ENCODE peak calls at places on chromosomes 1 and 21, in four cellular contexts. Q, I, L and O are unnamed samples.

GRCh38 chr1:46179138-46180081 is 3.1 kb upstream of the P3R3URF start:
- DNase-seq in Q (peak), I (peak), L (peak), O (peak)

GRCh38 chr1:79037085-79037484 is 30.6 kb upstream of the ADGRL4 start:
- DNase-seq in Q (no peak), I (no peak), L (no peak), O (no peak)

GRCh38 chr1:84869750-84870149 is 23.3 kb downstream of the LPAR3 start:
- DNase-seq in Q (no peak), I (no peak), L (peak), O (no peak)

GRCh38 chr1:166947398-166948043 is 27.8 kb downstream of the ILDR2 start:
- DNase-seq in Q (no peak), I (peak), L (no peak), O (no peak)

GRCh38 chr1:182783068-182783467 is 6.5 kb upstream of the NPL start:
- DNase-seq in Q (no peak), I (peak), L (no peak), O (peak)

GRCh38 chr1:198776602-198777029 is 137.8 kb downstream of the PTPRC start:
- DNase-seq in Q (no peak), I (no peak), L (peak), O (no peak)

GRCh38 chr1:39333296-39333695 is 128.8 kb downstream of the MACF1 start:
- DNase-seq in Q (no peak), I (no peak), L (no peak), O (no peak)

GRCh38 chr1:28010979-28011378 is 51.2 kb downstream of the XKR8 start:
- DNase-seq in Q (no peak), I (no peak), L (no peak), O (no peak)

GRCh38 chr1:210237514-210237913 is 4.9 kb downstream of the SERTAD4 start:
- DNase-seq in Q (no peak), I (no peak), L (no peak), O (no peak)

GRCh38 chr21:38533887-38534286 is 35.6 kb upstream of the ERG start:
- DNase-seq in Q (no peak), I (no peak), L (no peak), O (no peak)

GRCh38 chr1:227540170-227541098 is 22.9 kb upstream of the ZNF678 start:
- DNase-seq in Q (no peak), I (no peak), L (no peak), O (no peak)

GRCh38 chr21:44087426-44088400 is 19.5 kb upstream of the PWP2 start:
- DNase-seq in Q (no peak), I (no peak), L (no peak), O (no peak)

GRCh38 chr1:192810253-192810880 is 1.5 kb downstream of the RGS2 start:
- DNase-seq in Q (no peak), I (no peak), L (no peak), O (peak)

GRCh38 chr1:156805766-156806511 is 10.7 kb downstream of the SH2D2A start:
- DNase-seq in Q (no peak), I (no peak), L (peak), O (no peak)

GRCh38 chr1:37338658-37339057 is 135.7 kb upstream of the ZC3H12A start:
- DNase-seq in Q (no peak), I (no peak), L (no peak), O (no peak)

GRCh38 chr1:205939690-205940330 is 3.4 kb downstream of the SLC26A9 start:
- DNase-seq in Q (peak), I (peak), L (no peak), O (peak)

GRCh38 chr1:3003941-3004270 is 17.4 kb upstream of the ACTRT2 start:
- DNase-seq in Q (no peak), I (no peak), L (no peak), O (no peak)

GRCh38 chr1:150409504-150410362 is 45.8 kb downstream of the RPRD2 start:
- DNase-seq in Q (no peak), I (no peak), L (no peak), O (no peak)

GRCh38 chr1:58155418-58156123 is 391.0 kb downstream of the OMA1 start:
- DNase-seq in Q (no peak), I (peak), L (no peak), O (peak)

GRCh38 chr1:156812293-156812990 is 4.2 kb downstream of the SH2D2A start:
- DNase-seq in Q (no peak), I (no peak), L (no peak), O (no peak)

GRCh38 chr1:160767417-160768294 is 28.3 kb upstream of the LY9 start:
- DNase-seq in Q (no peak), I (no peak), L (no peak), O (no peak)

GRCh38 chr1:160763993-160764392 is 24.9 kb downstream of the SLAMF7 start:
- DNase-seq in Q (no peak), I (no peak), L (no peak), O (no peak)

GRCh38 chr1:160773088-160773487 is 22.9 kb upstream of the LY9 start:
- DNase-seq in Q (no peak), I (no peak), L (no peak), O (no peak)

DNA sequence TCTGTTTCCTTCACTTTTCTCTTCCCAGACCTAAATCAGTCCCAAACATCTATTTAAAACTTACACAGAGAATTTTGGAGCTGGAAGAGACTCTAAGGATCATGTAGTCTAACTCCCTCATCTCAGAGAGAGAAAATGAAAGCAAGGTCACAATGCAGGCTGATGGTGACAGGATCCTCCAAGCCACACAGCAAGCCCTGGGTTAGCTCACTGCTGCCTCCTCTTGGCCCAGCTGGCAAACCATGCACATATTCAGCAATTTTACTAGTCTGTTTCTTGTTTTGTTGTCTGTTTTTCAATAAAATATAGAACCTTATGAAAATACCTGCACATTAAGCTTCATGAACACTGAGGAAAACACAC is 27.7 kb upstream of the LY9 start:
- DNase-seq in Q (no peak), I (peak), L (no peak), O (no peak)
- TF ChIP-seq CTCF in Q (peak), I (no peak), L (peak), O (peak)

DNA sequence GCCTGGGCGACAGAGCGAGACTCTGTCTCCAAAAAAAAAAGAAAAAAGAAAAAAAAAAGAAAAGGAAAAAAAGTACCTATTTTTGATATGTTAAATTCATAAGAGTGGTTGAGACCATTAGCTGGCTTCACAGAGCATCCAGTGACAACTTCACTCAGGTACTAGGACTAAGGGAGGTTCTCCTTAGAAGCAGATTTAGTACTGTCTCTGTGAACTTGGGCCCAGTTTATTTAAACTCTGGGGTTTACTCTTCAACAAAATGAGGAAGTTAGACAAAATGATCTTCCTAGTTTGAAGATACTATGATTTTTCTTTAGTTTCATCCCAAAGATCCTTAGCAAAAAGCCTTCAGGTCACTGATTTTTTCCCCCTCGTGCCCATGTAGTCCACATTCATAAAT is 21.2 kb downstream of the MACO1 start:
- DNase-seq in Q (no peak), I (no peak), L (no peak), O (no peak)
- TF ChIP-seq CTCF in Q (no peak), I (no peak), L (no peak), O (no peak)

GRCh38 chr1:54384471-54384870 is 21.7 kb downstream of the SSBP3 start:
- DNase-seq in Q (no peak), I (no peak), L (no peak), O (no peak)

GRCh38 chr1:54390655-54391054 is 15.5 kb downstream of the SSBP3 start:
- DNase-seq in Q (no peak), I (no peak), L (no peak), O (no peak)

GRCh38 chr1:54381524-54381923 is 24.7 kb downstream of the SSBP3 start:
- DNase-seq in Q (no peak), I (no peak), L (no peak), O (no peak)

GRCh38 chr1:54384921-54385726 is 21.1 kb downstream of the SSBP3 start:
- DNase-seq in Q (no peak), I (no peak), L (no peak), O (no peak)

DNA sequence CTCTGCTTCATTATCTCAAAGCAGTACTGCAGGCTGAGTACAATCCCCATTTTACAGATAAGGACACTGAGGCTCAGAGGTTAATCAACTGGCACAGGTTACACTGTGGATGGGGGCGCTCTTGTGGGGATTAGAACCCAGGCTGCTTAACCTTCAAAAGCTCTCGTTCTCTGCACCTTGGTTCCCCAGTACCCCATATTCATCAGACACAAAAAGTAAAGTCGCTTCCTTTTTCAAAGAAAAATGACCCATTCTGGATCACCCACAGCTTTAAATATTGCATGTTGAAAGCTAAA is 20.5 kb downstream of the SSBP3 start:
- DNase-seq in Q (no peak), I (no peak), L (no peak), O (no peak)
- TF ChIP-seq CTCF in Q (no peak), I (no peak), L (no peak), O (no peak)

GRCh38 chr21:42733037-42733632 is 79.7 kb downstream of the PDE9A start:
- DNase-seq in Q (no peak), I (no peak), L (no peak), O (no peak)
- TF ChIP-seq CTCF in Q (no peak), I (no peak), L (no peak), O (no peak)

GRCh38 chr1:200530551-200531261 is 89.8 kb downstream of the KIF14 start:
- DNase-seq in Q (no peak), I (no peak), L (no peak), O (no peak)

GRCh38 chr1:200540281-200540680 is 80.3 kb downstream of the KIF14 start:
- DNase-seq in Q (no peak), I (no peak), L (no peak), O (no peak)

DNA sequence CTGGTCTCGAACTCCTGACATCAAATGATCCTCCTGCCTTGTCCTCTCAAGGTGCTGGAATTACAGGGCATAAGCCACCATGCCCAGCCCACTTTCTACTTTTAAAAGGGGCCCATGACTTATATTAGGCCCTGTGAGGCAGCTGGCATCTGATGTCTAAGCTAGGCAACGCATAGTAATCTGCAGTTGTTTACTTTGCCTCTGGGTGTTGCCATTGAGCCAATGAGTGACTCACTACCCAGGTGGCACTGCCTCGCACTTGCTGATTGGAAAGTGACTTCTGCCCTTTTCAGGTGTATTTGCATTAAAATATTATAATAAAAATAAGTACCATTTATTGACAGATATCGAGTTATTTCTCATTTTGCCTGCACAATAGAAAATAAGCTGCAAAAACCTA is 84.9 kb downstream of the KIF14 start:
- DNase-seq in Q (peak), I (no peak), L (no peak), O (peak)
- TF ChIP-seq CTCF in Q (peak), I (no peak), L (no peak), O (peak)

GRCh38 chr1:88936223-88936523 is 44.8 kb upstream of the GTF2B start:
- DNase-seq in Q (no peak), I (no peak), L (no peak), O (no peak)
- TF ChIP-seq CTCF in Q (no peak), I (peak), L (no peak), O (no peak)

GRCh38 chr21:31457675-31458074 is 113.6 kb upstream of the TIAM1 start:
- DNase-seq in Q (no peak), I (no peak), L (no peak), O (peak)
- TF ChIP-seq CTCF in Q (no peak), I (no peak), L (no peak), O (peak)

GRCh38 chr21:32122082-32122481 is 156.8 kb downstream of the MIS18A start:
- DNase-seq in Q (no peak), I (no peak), L (no peak), O (no peak)
- TF ChIP-seq CTCF in Q (no peak), I (no peak), L (no peak), O (no peak)

GRCh38 chr1:82600314-82600713 is 799.6 kb downstream of the ADGRL2 start:
- DNase-seq in Q (no peak), I (no peak), L (no peak), O (no peak)

GRCh38 chr1:82598816-82599215 is 798.1 kb downstream of the ADGRL2 start:
- DNase-seq in Q (no peak), I (no peak), L (no peak), O (no peak)

GRCh38 chr1:82604524-82604923 is 803.8 kb downstream of the ADGRL2 start:
- DNase-seq in Q (no peak), I (no peak), L (no peak), O (peak)
- TF ChIP-seq CTCF in Q (no peak), I (no peak), L (no peak), O (peak)